ENCODE peak calls at places on chromosomes 11 and 22, in eight cellular contexts. L is foreskin keratinocyte; W is NCI-H446 treated with DMSO at 0.1 percent for 48 hours; J is M059J; P is body of pancreas; S is stromal cell of bone marrow; H is activated CD4-positive, alpha-beta T cell treated with anti-CD3 and anti-CD28 coated beads, Interleukin-2, amount 10 ng/mL, durations not matched to agents 24 days and 14 days; E is SW480. X is an unnamed sample.

GRCh38 chr11:66336234-66337102 is at the start of gene RIN1:
- DNase-seq in L (peak; percentile 83), W (peak; percentile 81), J (peak; percentile 100), P (peak; percentile 75), S (peak; percentile 97), H (peak; percentile 83), E (peak; percentile 90), X (peak; percentile 97)

GRCh38 chr11:114167355-114168085 is 108.0 kb downstream of the ZBTB16 start:
- DNase-seq in L (no peak), W (no peak), J (no peak), P (no peak), S (no peak), H (no peak), E (peak; percentile 53), X (no peak)

GRCh38 chr11:31802990-31803812 is 7.9 kb downstream of the PAX6 start:
- DNase-seq in L (no peak), W (no peak), J (no peak), P (no peak), S (no peak), H (peak; percentile 56), E (no peak), X (no peak)

GRCh38 chr22:43825651-43826050 is 13.5 kb upstream of the EFCAB6 start:
- DNase-seq in L (no peak), W (no peak), J (no peak), P (no peak), S (no peak), H (no peak), E (no peak), X (no peak)

GRCh38 chr11:44955019-44955738 is 4.5 kb upstream of the TP53I11 start:
- DNase-seq in L (no peak), W (no peak), J (peak; percentile 89), P (peak; percentile 78), S (peak; percentile 47), H (no peak), E (peak; percentile 41), X (peak; percentile 61)

GRCh38 chr11:34149786-34150185 is 44.4 kb downstream of the NAT10 start:
- DNase-seq in L (no peak), W (no peak), J (peak; percentile 16), P (no peak), S (no peak), H (no peak), E (no peak), X (no peak)

GRCh38 chr11:117573326-117573725 is 223.7 kb downstream of the DSCAML1 start:
- DNase-seq in L (no peak), W (no peak), J (no peak), P (no peak), S (no peak), H (no peak), E (no peak), X (no peak)

GRCh38 chr11:91859666-91860065 is 365.0 kb upstream of the FAT3 start:
- DNase-seq in L (no peak), W (no peak), J (peak; percentile 90), P (no peak), S (no peak), H (no peak), E (no peak), X (no peak)

GRCh38 chr22:36781656-36782627 is 6.0 kb upstream of the IFT27 start:
- DNase-seq in L (peak; percentile 42), W (no peak), J (peak; percentile 89), P (peak; percentile 77), S (peak; percentile 63), H (peak; percentile 97), E (peak; percentile 76), X (peak; percentile 72)

GRCh38 chr11:33531743-33532181 is 168.9 kb downstream of the C11orf91 start:
- DNase-seq in L (no peak), W (no peak), J (peak; percentile 93), P (peak; percentile 7), S (peak; percentile 98), H (no peak), E (no peak), X (peak; percentile 64)

GRCh38 chr11:80782135-80782885 is 1341.5 kb upstream of the TENM4 start:
- DNase-seq in L (no peak), W (no peak), J (no peak), P (no peak), S (no peak), H (no peak), E (no peak), X (no peak)

GRCh38 chr11:110297082-110297725 is 790 bp upstream of the RDX start:
- DNase-seq in L (no peak), W (no peak), J (peak; percentile 60), P (no peak), S (no peak), H (no peak), E (no peak), X (no peak)

GRCh38 chr22:49506010-49506400 is 321.7 kb downstream of the BRD1 start:
- DNase-seq in L (no peak), W (no peak), J (no peak), P (no peak), S (no peak), H (no peak), E (no peak), X (no peak)

GRCh38 chr11:76891793-76892192 is 31.1 kb downstream of the ACER3 start:
- DNase-seq in L (no peak), W (no peak), J (no peak), P (no peak), S (no peak), H (no peak), E (no peak), X (no peak)